ENCODE peak calls at places on chromosomes 4 and X, in eight cellular contexts. N is neural progenitor cell, U is MM.1S, W is PC-3, K is PC-9, M is OCI-LY7, H is H9, A is K562. J is an unnamed sample.

GRCh38 chr4:7828011-7828720 is 111.5 kb downstream of the AFAP1 start:
- DNase-seq in N (no peak), K (peak), M (no peak), H (no peak), U (peak), A (no peak), W (peak), J (no peak)

GRCh38 chr4:174650711-174651355 is 128.5 kb upstream of the HPGD start:
- DNase-seq in U (no peak), W (no peak), M (no peak), N (no peak), H (no peak), A (no peak), K (no peak), J (no peak)

GRCh38 chr4:5993876-5994811 is 24.1 kb downstream of the C4orf50 start:
- DNase-seq in W (no peak), H (peak), K (no peak), A (no peak), N (no peak), M (no peak), U (no peak), J (no peak)

GRCh38 chr4:14096406-14096965 is 469.0 kb upstream of the BOD1L1 start:
- DNase-seq in U (no peak), W (no peak), K (no peak), H (no peak), M (no peak), N (no peak), A (no peak), J (no peak)

GRCh38 chr4:128385683-128386304 is 98.2 kb upstream of the PGRMC2 start:
- DNase-seq in U (no peak), M (no peak), N (no peak), A (no peak), K (no peak), W (peak), H (no peak), J (peak)

GRCh38 chr4:134243742-134244713 is 42.4 kb upstream of the PABPC4L start:
- DNase-seq in A (no peak), W (no peak), N (no peak), M (no peak), H (peak), U (no peak), K (no peak), J (no peak)

GRCh38 chr4:140038031-140038533 is 115.9 kb downstream of the MAML3 start:
- DNase-seq in A (no peak), W (peak), H (no peak), K (peak), U (no peak), M (no peak), N (no peak), J (no peak)

GRCh38 chrX:132171478-132171877 is 43.7 kb upstream of the FRMD7 start:
- DNase-seq in W (no peak), M (peak), A (no peak), N (no peak), K (no peak), U (no peak), H (no peak), J (no peak)

GRCh38 chr4:67549123-67549522 is 3.8 kb upstream of the CENPC start:
- DNase-seq in H (no peak), K (no peak), A (no peak), W (peak), N (no peak), U (peak), M (peak), J (no peak)

GRCh38 chrX:43627147-43627546 is 29.0 kb upstream of the MAOA start:
- DNase-seq in U (no peak), H (no peak), K (no peak), W (no peak), M (no peak), N (no peak), A (no peak), J (no peak)

DNA sequence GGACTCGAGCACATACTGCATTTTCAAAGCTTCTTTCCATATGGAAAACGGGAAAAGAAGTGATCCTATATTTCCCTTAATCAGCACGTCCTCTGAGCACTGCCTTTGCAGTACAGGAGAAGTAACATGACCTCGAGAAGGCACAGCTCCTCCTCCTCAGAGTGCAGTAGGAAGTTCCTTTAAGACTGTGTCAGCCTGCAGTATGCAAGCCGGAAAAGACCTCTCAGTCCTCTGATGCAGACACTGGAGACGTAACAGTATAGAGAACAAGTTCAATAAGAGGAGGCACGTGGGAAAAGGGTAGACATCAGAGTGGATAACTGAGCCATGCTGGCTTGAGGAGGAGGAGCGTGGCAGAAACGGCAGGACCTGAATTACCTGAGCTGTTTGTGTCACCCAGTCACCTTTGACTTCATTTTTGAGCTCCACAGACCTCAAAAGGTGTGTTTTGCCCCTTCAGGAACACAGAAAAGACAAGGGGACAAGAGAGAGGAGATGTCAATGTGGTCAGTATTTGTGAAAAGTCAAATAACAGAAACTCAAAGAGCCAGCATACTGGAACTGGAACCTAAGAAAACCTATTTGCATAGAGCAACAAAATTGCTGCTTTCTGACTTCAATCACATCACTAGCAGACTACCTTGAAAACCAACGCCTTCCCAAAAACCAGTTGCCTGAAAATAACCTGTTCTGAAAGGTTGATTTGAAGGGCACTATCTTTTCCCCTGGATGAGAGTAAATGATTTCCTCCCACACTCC is 20.8 kb downstream of the IRF2 start:
- DNase-seq in N (peak), W (peak), K (peak), M (peak), H (no peak), U (peak), A (no peak), J (peak)
- H3K4me2 ChIP-seq in N (peak), W (peak), K (peak), M (peak), H (no peak), U (peak), A (no peak), J (no peak)

DNA sequence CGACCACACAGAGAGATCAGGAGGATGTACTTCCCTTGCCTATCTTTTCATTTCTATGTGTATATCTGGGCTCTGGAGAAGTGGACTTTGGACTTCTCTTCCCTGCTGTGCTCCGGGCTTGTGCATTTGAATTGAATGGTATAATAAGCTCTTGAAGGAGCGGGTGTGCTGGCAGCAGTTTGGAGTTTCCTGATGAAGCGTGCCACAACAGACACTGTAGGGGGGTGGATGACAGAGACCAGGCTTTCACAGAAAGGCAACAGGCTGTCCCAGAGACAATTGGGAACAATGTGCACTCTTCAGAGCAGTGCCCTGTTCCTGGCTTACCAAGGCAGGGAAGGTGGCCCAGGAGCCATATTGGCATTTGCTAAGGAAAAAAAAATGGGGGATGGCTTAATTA is 170.1 kb downstream of the FRMPD4 start:
- DNase-seq in W (no peak), A (no peak), M (no peak), K (no peak), U (no peak), H (no peak), N (peak), J (no peak)
- H3K4me2 ChIP-seq in W (no peak), A (no peak), M (no peak), K (no peak), U (no peak), H (no peak), N (no peak), J (no peak)

GRCh38 chr4:73872331-73873108 is 3.3 kb downstream of the CXCL1 start:
- DNase-seq in H (no peak), U (no peak), M (no peak), W (peak), A (no peak), N (no peak), K (no peak), J (no peak)
- H3K4me2 ChIP-seq in H (no peak), U (no peak), M (no peak), W (peak), A (no peak), N (no peak), K (no peak), J (no peak)

GRCh38 chrX:40542972-40543371 is 37.8 kb upstream of the ATP6AP2 start:
- DNase-seq in H (no peak), W (no peak), K (no peak), A (no peak), N (no peak), U (no peak), M (no peak), J (no peak)

GRCh38 chrX:40542208-40542607 is 38.6 kb upstream of the ATP6AP2 start:
- DNase-seq in N (no peak), K (no peak), H (no peak), M (no peak), W (no peak), A (no peak), U (no peak), J (no peak)

GRCh38 chrX:40546870-40547269 is 33.9 kb upstream of the ATP6AP2 start:
- DNase-seq in K (no peak), M (no peak), H (no peak), N (no peak), W (no peak), U (no peak), A (no peak), J (no peak)

GRCh38 chrX:40544343-40545250 is 36.2 kb upstream of the ATP6AP2 start:
- DNase-seq in U (no peak), H (no peak), K (no peak), M (no peak), N (no peak), A (peak), W (peak), J (no peak)

DNA sequence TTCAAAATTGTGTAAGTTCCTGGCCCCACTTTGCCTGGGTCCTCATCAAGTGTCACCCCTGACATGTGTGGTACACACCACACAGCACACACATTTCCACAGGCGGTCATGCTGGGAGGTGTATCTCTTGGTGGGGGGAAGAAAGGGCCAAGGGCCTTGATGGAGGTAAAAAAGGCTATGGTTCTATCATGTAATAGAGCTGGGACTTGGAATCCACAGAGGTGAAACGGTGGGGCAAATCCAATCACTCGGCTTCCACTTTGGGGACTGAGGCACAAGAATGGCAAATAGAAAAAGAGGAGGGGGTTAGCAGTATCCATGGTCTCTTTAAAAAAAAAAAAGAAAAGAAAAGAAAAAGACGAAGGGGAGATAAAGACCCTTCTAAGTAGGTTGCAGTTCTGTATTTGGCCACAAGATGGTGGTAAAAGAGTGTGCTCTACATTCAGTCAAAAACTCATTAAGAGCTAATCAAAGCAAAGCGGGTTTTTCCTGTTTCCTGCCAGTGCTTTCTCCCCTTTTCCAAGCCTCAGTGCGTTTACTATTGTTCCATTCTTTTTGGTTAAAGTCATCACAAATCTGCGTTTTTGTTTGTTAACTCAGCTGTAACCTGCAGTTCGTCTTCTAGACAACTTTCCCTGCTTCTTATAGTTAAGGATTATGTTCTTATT is 37.0 kb upstream of the ATP6AP2 start:
- DNase-seq in A (peak), N (peak), W (peak), M (peak), K (peak), U (peak), H (no peak), J (peak)
- H3K4me2 ChIP-seq in A (peak), N (peak), W (peak), M (no peak), K (peak), U (no peak), H (no peak), J (peak)

GRCh38 chr4:81135501-81135900 is 79.5 kb downstream of the PRKG2 start:
- DNase-seq in M (no peak), H (no peak), K (no peak), N (no peak), A (no peak), W (peak), U (no peak), J (no peak)

GRCh38 chr4:81142744-81143143 is 72.3 kb downstream of the PRKG2 start:
- DNase-seq in H (no peak), M (no peak), A (no peak), N (no peak), U (no peak), W (no peak), K (no peak), J (no peak)

GRCh38 chr4:81137446-81137845 is 77.6 kb downstream of the PRKG2 start:
- DNase-seq in U (no peak), M (no peak), W (no peak), N (no peak), A (no peak), H (no peak), K (no peak), J (no peak)

GRCh38 chr4:81136161-81136910 is 78.7 kb downstream of the PRKG2 start:
- DNase-seq in N (no peak), K (no peak), W (peak), U (no peak), M (no peak), H (no peak), A (no peak), J (no peak)

GRCh38 chr4:81137894-81138293 is 77.1 kb downstream of the PRKG2 start:
- DNase-seq in H (no peak), N (no peak), A (no peak), U (no peak), M (no peak), K (no peak), W (no peak), J (no peak)
- H3K4me2 ChIP-seq in H (no peak), N (no peak), A (no peak), U (no peak), M (no peak), K (no peak), W (no peak), J (no peak)

J was measured in trophoblast cell.